ENCODE peak calls at places on chromosomes 11 and 22, in six cellular contexts. W, N, Z, D, Y and Q are unnamed samples.

GRCh38 chr11:85170184-85170583 is 457.0 kb downstream of the DLG2 start:
- DNase-seq in W (no peak), N (no peak), Z (no peak), D (no peak), Y (no peak), Q (peak)

GRCh38 chr22:26017932-26018331 is 151.3 kb upstream of the SEZ6L start:
- DNase-seq in W (no peak), N (no peak), Z (no peak), D (no peak), Y (no peak), Q (no peak)

GRCh38 chr11:72813740-72814138 is 472 bp upstream of the ATG16L2 start:
- DNase-seq in W (peak), N (no peak), Z (peak), D (peak), Y (peak), Q (peak)

GRCh38 chr11:70517996-70518907 is 119.9 kb downstream of the CTTN start:
- DNase-seq in W (no peak), N (no peak), Z (no peak), D (no peak), Y (no peak), Q (no peak)

GRCh38 chr11:10454902-10455631 is at the start of gene AMPD3:
- DNase-seq in W (peak), N (peak), Z (peak), D (peak), Y (no peak), Q (peak)

GRCh38 chr11:134046681-134047449 is 22.0 kb upstream of the JAM3 start:
- DNase-seq in W (no peak), N (no peak), Z (no peak), D (no peak), Y (no peak), Q (no peak)

GRCh38 chr11:8839957-8840945 is 70.7 kb upstream of the AKIP1 start:
- DNase-seq in W (no peak), N (no peak), Z (peak), D (no peak), Y (peak), Q (no peak)

GRCh38 chr11:113373306-113373705 is 14.3 kb upstream of the ANKK1 start:
- DNase-seq in W (no peak), N (no peak), Z (no peak), D (no peak), Y (no peak), Q (peak)

GRCh38 chr11:129268371-129268770 is 76.2 kb upstream of the ARHGAP32 start:
- DNase-seq in W (no peak), N (no peak), Z (no peak), D (no peak), Y (no peak), Q (no peak)

GRCh38 chr22:29816539-29816938 is 21.5 kb downstream of the ASCC2 start:
- DNase-seq in W (no peak), N (no peak), Z (no peak), D (peak), Y (no peak), Q (no peak)

GRCh38 chr11:47280099-47280498 is 10.2 kb downstream of the MADD start:
- DNase-seq in W (no peak), N (no peak), Z (no peak), D (no peak), Y (no peak), Q (no peak)

GRCh38 chr11:45232341-45233080 is 53.6 kb downstream of the SYT13 start:
- DNase-seq in W (no peak), N (no peak), Z (no peak), D (no peak), Y (no peak), Q (no peak)

GRCh38 chr11:45025716-45026492 is 75.2 kb upstream of the TP53I11 start:
- DNase-seq in W (peak), N (peak), Z (peak), D (no peak), Y (peak), Q (no peak)

GRCh38 chr11:44899959-44900358 is 50.7 kb downstream of the TP53I11 start:
- DNase-seq in W (no peak), N (peak), Z (no peak), D (no peak), Y (no peak), Q (peak)

GRCh38 chr11:102237096-102237735 is 80.1 kb upstream of the BIRC3 start:
- DNase-seq in W (no peak), N (peak), Z (no peak), D (no peak), Y (no peak), Q (no peak)

GRCh38 chr22:41254230-41254629 is 13.5 kb upstream of the CHADL start:
- DNase-seq in W (no peak), N (no peak), Z (no peak), D (no peak), Y (no peak), Q (no peak)

GRCh38 chr11:99368579-99368978 is 347.8 kb downstream of the CNTN5 start:
- DNase-seq in W (no peak), N (no peak), Z (no peak), D (no peak), Y (no peak), Q (no peak)

GRCh38 chr11:64260147-64260708 is 8.9 kb downstream of the PLCB3 start:
- DNase-seq in W (no peak), N (no peak), Z (no peak), D (no peak), Y (no peak), Q (no peak)

GRCh38 chr22:23522642-23523251 is 57.3 kb downstream of the IGLL1 start:
- DNase-seq in W (no peak), N (no peak), Z (peak), D (no peak), Y (peak), Q (no peak)

GRCh38 chr11:13940611-13941256 is 21.8 kb upstream of the SPON1 start:
- DNase-seq in W (no peak), N (no peak), Z (no peak), D (no peak), Y (no peak), Q (no peak)

GRCh38 chr22:40613025-40613424 is 23.5 kb downstream of the MRTFA start:
- DNase-seq in W (no peak), N (no peak), Z (no peak), D (no peak), Y (no peak), Q (no peak)

GRCh38 chr11:68979931-68980775 is 633 bp downstream of the MRGPRD start:
- DNase-seq in W (no peak), N (peak), Z (no peak), D (no peak), Y (peak), Q (no peak)

GRCh38 chr22:46049726-46050450 is 72.9 kb upstream of the WNT7B start:
- DNase-seq in W (no peak), N (peak), Z (no peak), D (no peak), Y (no peak), Q (no peak)

GRCh38 chr11:68008381-68009337 is 1.5 kb upstream of the ALDH3B1 start:
- DNase-seq in W (no peak), N (peak), Z (peak), D (no peak), Y (no peak), Q (no peak)

GRCh38 chr11:65559951-65560537 is 1.9 kb upstream of the LTBP3 start:
- DNase-seq in W (no peak), N (no peak), Z (peak), D (peak), Y (peak), Q (peak)

GRCh38 chr11:67252831-67253239 is 13.4 kb upstream of the GRK2 start:
- DNase-seq in W (no peak), N (peak), Z (no peak), D (no peak), Y (peak), Q (peak)